ENCODE peak calls at places on chromosome 16, in ten cellular contexts. One of them, this sample, is unnamed.

GRCh38 chr16:51532551-51532950 is 381.5 kb upstream of the SALL1 start:
- DNase-seq in lower lobe of right lung: no peak
- DNase-seq in IMR-90: no peak
- DNase-seq in activated T-cell treated with anti-CD3 and anti-CD28 coated beads, Interleukin-2, amount 50 U/mL, for 72 hours: no peak
- DNase-seq in NCI-H2107: no peak
- DNase-seq in adipocyte: no peak
- DNase-seq in fibroblast of the conjunctiva: no peak
- DNase-seq in anterior cingulate cortex: no peak
- DNase-seq in skeletal muscle cell: no peak
- DNase-seq in cardiac muscle cell: no peak
- DNase-seq in this sample: no peak

GRCh38 chr16:84689126-84689525 is 10.7 kb upstream of the USP10 start:
- DNase-seq in lower lobe of right lung: no peak
- DNase-seq in IMR-90: peak
- DNase-seq in activated T-cell treated with anti-CD3 and anti-CD28 coated beads, Interleukin-2, amount 50 U/mL, for 72 hours: no peak
- DNase-seq in NCI-H2107: no peak
- DNase-seq in adipocyte: peak
- DNase-seq in fibroblast of the conjunctiva: peak
- DNase-seq in anterior cingulate cortex: no peak
- DNase-seq in skeletal muscle cell: peak
- DNase-seq in cardiac muscle cell: peak
- DNase-seq in this sample: no peak

GRCh38 chr16:84513111-84514065 is 8.9 kb upstream of the MEAK7 start:
- DNase-seq in lower lobe of right lung: no peak
- DNase-seq in IMR-90: peak
- DNase-seq in activated T-cell treated with anti-CD3 and anti-CD28 coated beads, Interleukin-2, amount 50 U/mL, for 72 hours: no peak
- DNase-seq in NCI-H2107: no peak
- DNase-seq in adipocyte: peak
- DNase-seq in fibroblast of the conjunctiva: no peak
- DNase-seq in anterior cingulate cortex: no peak
- DNase-seq in skeletal muscle cell: no peak
- DNase-seq in cardiac muscle cell: peak
- DNase-seq in this sample: no peak

GRCh38 chr16:68116256-68116853 is 31.2 kb downstream of the NFATC3 start:
- DNase-seq in lower lobe of right lung: no peak
- DNase-seq in IMR-90: peak
- DNase-seq in activated T-cell treated with anti-CD3 and anti-CD28 coated beads, Interleukin-2, amount 50 U/mL, for 72 hours: no peak
- DNase-seq in NCI-H2107: no peak
- DNase-seq in adipocyte: peak
- DNase-seq in fibroblast of the conjunctiva: no peak
- DNase-seq in anterior cingulate cortex: no peak
- DNase-seq in skeletal muscle cell: no peak
- DNase-seq in cardiac muscle cell: peak
- DNase-seq in this sample: no peak

GRCh38 chr16:67563708-67564468 is 1.6 kb downstream of the CTCF start:
- DNase-seq in lower lobe of right lung: peak
- DNase-seq in IMR-90: peak
- DNase-seq in activated T-cell treated with anti-CD3 and anti-CD28 coated beads, Interleukin-2, amount 50 U/mL, for 72 hours: peak
- DNase-seq in NCI-H2107: peak
- DNase-seq in adipocyte: peak
- DNase-seq in fibroblast of the conjunctiva: peak
- DNase-seq in anterior cingulate cortex: no peak
- DNase-seq in skeletal muscle cell: no peak
- DNase-seq in cardiac muscle cell: peak
- DNase-seq in this sample: no peak

GRCh38 chr16:79768594-79768993 is 168.1 kb upstream of the MAF start:
- DNase-seq in lower lobe of right lung: no peak
- DNase-seq in IMR-90: no peak
- DNase-seq in activated T-cell treated with anti-CD3 and anti-CD28 coated beads, Interleukin-2, amount 50 U/mL, for 72 hours: no peak
- DNase-seq in NCI-H2107: no peak
- DNase-seq in adipocyte: no peak
- DNase-seq in fibroblast of the conjunctiva: no peak
- DNase-seq in anterior cingulate cortex: peak
- DNase-seq in skeletal muscle cell: no peak
- DNase-seq in cardiac muscle cell: no peak
- DNase-seq in this sample: peak

GRCh38 chr16:30958164-30959083 is 870 bp downstream of the SETD1A start:
- DNase-seq in lower lobe of right lung: peak
- DNase-seq in IMR-90: peak
- DNase-seq in activated T-cell treated with anti-CD3 and anti-CD28 coated beads, Interleukin-2, amount 50 U/mL, for 72 hours: peak
- DNase-seq in NCI-H2107: no peak
- DNase-seq in adipocyte: peak
- DNase-seq in fibroblast of the conjunctiva: no peak
- DNase-seq in anterior cingulate cortex: no peak
- DNase-seq in skeletal muscle cell: no peak
- DNase-seq in cardiac muscle cell: peak
- DNase-seq in this sample: peak

GRCh38 chr16:5428932-5429331 is 331.3 kb upstream of the EEF2KMT start:
- DNase-seq in lower lobe of right lung: no peak
- DNase-seq in IMR-90: no peak
- DNase-seq in activated T-cell treated with anti-CD3 and anti-CD28 coated beads, Interleukin-2, amount 50 U/mL, for 72 hours: no peak
- DNase-seq in NCI-H2107: no peak
- DNase-seq in adipocyte: no peak
- DNase-seq in fibroblast of the conjunctiva: no peak
- DNase-seq in anterior cingulate cortex: no peak
- DNase-seq in skeletal muscle cell: no peak
- DNase-seq in cardiac muscle cell: no peak
- DNase-seq in this sample: no peak

GRCh38 chr16:57791156-57791902 is 11.0 kb downstream of the KIFC3 start:
- DNase-seq in lower lobe of right lung: no peak
- DNase-seq in IMR-90: no peak
- DNase-seq in activated T-cell treated with anti-CD3 and anti-CD28 coated beads, Interleukin-2, amount 50 U/mL, for 72 hours: no peak
- DNase-seq in NCI-H2107: no peak
- DNase-seq in adipocyte: no peak
- DNase-seq in fibroblast of the conjunctiva: no peak
- DNase-seq in anterior cingulate cortex: no peak
- DNase-seq in skeletal muscle cell: no peak
- DNase-seq in cardiac muscle cell: no peak
- DNase-seq in this sample: no peak

GRCh38 chr16:48347980-48348379 is 37.2 kb downstream of the SIAH1 start:
- DNase-seq in lower lobe of right lung: no peak
- DNase-seq in IMR-90: no peak
- DNase-seq in activated T-cell treated with anti-CD3 and anti-CD28 coated beads, Interleukin-2, amount 50 U/mL, for 72 hours: no peak
- DNase-seq in NCI-H2107: no peak
- DNase-seq in adipocyte: no peak
- DNase-seq in fibroblast of the conjunctiva: no peak
- DNase-seq in anterior cingulate cortex: peak
- DNase-seq in skeletal muscle cell: no peak
- DNase-seq in cardiac muscle cell: no peak
- DNase-seq in this sample: peak

GRCh38 chr16:25155553-25156460 is 44.3 kb downstream of the LCMT1 start:
- DNase-seq in lower lobe of right lung: no peak
- DNase-seq in IMR-90: peak
- DNase-seq in activated T-cell treated with anti-CD3 and anti-CD28 coated beads, Interleukin-2, amount 50 U/mL, for 72 hours: peak
- DNase-seq in NCI-H2107: no peak
- DNase-seq in adipocyte: no peak
- DNase-seq in fibroblast of the conjunctiva: no peak
- DNase-seq in anterior cingulate cortex: no peak
- DNase-seq in skeletal muscle cell: no peak
- DNase-seq in cardiac muscle cell: peak
- DNase-seq in this sample: no peak

GRCh38 chr16:57530104-57530522 is 6.3 kb downstream of the CCDC102A start:
- DNase-seq in lower lobe of right lung: peak
- DNase-seq in IMR-90: peak
- DNase-seq in activated T-cell treated with anti-CD3 and anti-CD28 coated beads, Interleukin-2, amount 50 U/mL, for 72 hours: peak
- DNase-seq in NCI-H2107: no peak
- DNase-seq in adipocyte: peak
- DNase-seq in fibroblast of the conjunctiva: no peak
- DNase-seq in anterior cingulate cortex: no peak
- DNase-seq in skeletal muscle cell: peak
- DNase-seq in cardiac muscle cell: peak
- DNase-seq in this sample: no peak

GRCh38 chr16:19179890-19180490 is 11.9 kb downstream of the SYT17 start:
- DNase-seq in lower lobe of right lung: peak
- DNase-seq in IMR-90: peak
- DNase-seq in activated T-cell treated with anti-CD3 and anti-CD28 coated beads, Interleukin-2, amount 50 U/mL, for 72 hours: peak
- DNase-seq in NCI-H2107: no peak
- DNase-seq in adipocyte: peak
- DNase-seq in fibroblast of the conjunctiva: peak
- DNase-seq in anterior cingulate cortex: peak
- DNase-seq in skeletal muscle cell: no peak
- DNase-seq in cardiac muscle cell: peak
- DNase-seq in this sample: peak

GRCh38 chr16:31664683-31665482 is 137.2 kb downstream of the AHSP start:
- DNase-seq in lower lobe of right lung: no peak
- DNase-seq in IMR-90: peak
- DNase-seq in activated T-cell treated with anti-CD3 and anti-CD28 coated beads, Interleukin-2, amount 50 U/mL, for 72 hours: no peak
- DNase-seq in NCI-H2107: no peak
- DNase-seq in adipocyte: no peak
- DNase-seq in fibroblast of the conjunctiva: no peak
- DNase-seq in anterior cingulate cortex: no peak
- DNase-seq in skeletal muscle cell: no peak
- DNase-seq in cardiac muscle cell: no peak
- DNase-seq in this sample: no peak

GRCh38 chr16:4578961-4579530 is 22.9 kb downstream of the C16orf96 start:
- DNase-seq in lower lobe of right lung: no peak
- DNase-seq in IMR-90: no peak
- DNase-seq in activated T-cell treated with anti-CD3 and anti-CD28 coated beads, Interleukin-2, amount 50 U/mL, for 72 hours: no peak
- DNase-seq in NCI-H2107: peak
- DNase-seq in adipocyte: no peak
- DNase-seq in fibroblast of the conjunctiva: no peak
- DNase-seq in anterior cingulate cortex: no peak
- DNase-seq in skeletal muscle cell: no peak
- DNase-seq in cardiac muscle cell: no peak
- DNase-seq in this sample: no peak

GRCh38 chr16:49838639-49839461 is 17.1 kb downstream of the ZNF423 start:
- DNase-seq in lower lobe of right lung: no peak
- DNase-seq in IMR-90: no peak
- DNase-seq in activated T-cell treated with anti-CD3 and anti-CD28 coated beads, Interleukin-2, amount 50 U/mL, for 72 hours: no peak
- DNase-seq in NCI-H2107: no peak
- DNase-seq in adipocyte: no peak
- DNase-seq in fibroblast of the conjunctiva: no peak
- DNase-seq in anterior cingulate cortex: no peak
- DNase-seq in skeletal muscle cell: no peak
- DNase-seq in cardiac muscle cell: no peak
- DNase-seq in this sample: peak

GRCh38 chr16:86826931-86827330 is 248.6 kb downstream of the FOXL1 start:
- DNase-seq in lower lobe of right lung: no peak
- DNase-seq in IMR-90: no peak
- DNase-seq in activated T-cell treated with anti-CD3 and anti-CD28 coated beads, Interleukin-2, amount 50 U/mL, for 72 hours: no peak
- DNase-seq in NCI-H2107: no peak
- DNase-seq in adipocyte: no peak
- DNase-seq in fibroblast of the conjunctiva: no peak
- DNase-seq in anterior cingulate cortex: no peak
- DNase-seq in skeletal muscle cell: no peak
- DNase-seq in cardiac muscle cell: no peak
- DNase-seq in this sample: no peak

GRCh38 chr16:56424791-56425438 is 430 bp downstream of the AMFR start:
- DNase-seq in lower lobe of right lung: peak
- DNase-seq in IMR-90: no peak
- DNase-seq in activated T-cell treated with anti-CD3 and anti-CD28 coated beads, Interleukin-2, amount 50 U/mL, for 72 hours: peak
- DNase-seq in NCI-H2107: no peak
- DNase-seq in adipocyte: peak
- DNase-seq in fibroblast of the conjunctiva: no peak
- DNase-seq in anterior cingulate cortex: no peak
- DNase-seq in skeletal muscle cell: no peak
- DNase-seq in cardiac muscle cell: peak
- DNase-seq in this sample: no peak

GRCh38 chr16:77603656-77604055 is 118.7 kb upstream of the NUDT7 start:
- DNase-seq in lower lobe of right lung: no peak
- DNase-seq in IMR-90: no peak
- DNase-seq in activated T-cell treated with anti-CD3 and anti-CD28 coated beads, Interleukin-2, amount 50 U/mL, for 72 hours: no peak
- DNase-seq in NCI-H2107: no peak
- DNase-seq in adipocyte: no peak
- DNase-seq in fibroblast of the conjunctiva: no peak
- DNase-seq in anterior cingulate cortex: no peak
- DNase-seq in skeletal muscle cell: no peak
- DNase-seq in cardiac muscle cell: no peak
- DNase-seq in this sample: no peak

GRCh38 chr16:49617016-49617569 is 238.8 kb downstream of the ZNF423 start:
- DNase-seq in lower lobe of right lung: no peak
- DNase-seq in IMR-90: no peak
- DNase-seq in activated T-cell treated with anti-CD3 and anti-CD28 coated beads, Interleukin-2, amount 50 U/mL, for 72 hours: no peak
- DNase-seq in NCI-H2107: no peak
- DNase-seq in adipocyte: no peak
- DNase-seq in fibroblast of the conjunctiva: no peak
- DNase-seq in anterior cingulate cortex: no peak
- DNase-seq in skeletal muscle cell: no peak
- DNase-seq in cardiac muscle cell: no peak
- DNase-seq in this sample: no peak

GRCh38 chr16:424033-424622 is 1.3 kb upstream of the RAB11FIP3 start:
- DNase-seq in lower lobe of right lung: no peak
- DNase-seq in IMR-90: peak
- DNase-seq in activated T-cell treated with anti-CD3 and anti-CD28 coated beads, Interleukin-2, amount 50 U/mL, for 72 hours: no peak
- DNase-seq in NCI-H2107: no peak
- DNase-seq in adipocyte: peak
- DNase-seq in fibroblast of the conjunctiva: peak
- DNase-seq in anterior cingulate cortex: peak
- DNase-seq in skeletal muscle cell: peak
- DNase-seq in cardiac muscle cell: peak
- DNase-seq in this sample: peak

GRCh38 chr16:89096768-89097527 is 3.3 kb downstream of the ACSF3 start:
- DNase-seq in lower lobe of right lung: no peak
- DNase-seq in IMR-90: peak
- DNase-seq in activated T-cell treated with anti-CD3 and anti-CD28 coated beads, Interleukin-2, amount 50 U/mL, for 72 hours: peak
- DNase-seq in NCI-H2107: no peak
- DNase-seq in adipocyte: no peak
- DNase-seq in fibroblast of the conjunctiva: no peak
- DNase-seq in anterior cingulate cortex: no peak
- DNase-seq in skeletal muscle cell: no peak
- DNase-seq in cardiac muscle cell: no peak
- DNase-seq in this sample: no peak

GRCh38 chr16:49016461-49016860 is 265.2 kb downstream of the CBLN1 start:
- DNase-seq in lower lobe of right lung: no peak
- DNase-seq in IMR-90: no peak
- DNase-seq in activated T-cell treated with anti-CD3 and anti-CD28 coated beads, Interleukin-2, amount 50 U/mL, for 72 hours: no peak
- DNase-seq in NCI-H2107: no peak
- DNase-seq in adipocyte: no peak
- DNase-seq in fibroblast of the conjunctiva: no peak
- DNase-seq in anterior cingulate cortex: no peak
- DNase-seq in skeletal muscle cell: no peak
- DNase-seq in cardiac muscle cell: no peak
- DNase-seq in this sample: peak

GRCh38 chr16:54934536-54935410 is 4.1 kb downstream of the IRX5 start:
- DNase-seq in lower lobe of right lung: peak
- DNase-seq in IMR-90: no peak
- DNase-seq in activated T-cell treated with anti-CD3 and anti-CD28 coated beads, Interleukin-2, amount 50 U/mL, for 72 hours: no peak
- DNase-seq in NCI-H2107: no peak
- DNase-seq in adipocyte: no peak
- DNase-seq in fibroblast of the conjunctiva: no peak
- DNase-seq in anterior cingulate cortex: no peak
- DNase-seq in skeletal muscle cell: no peak
- DNase-seq in cardiac muscle cell: no peak
- DNase-seq in this sample: no peak

This sample was measured in G401.